ENCODE peak calls at places on chromosomes 12 and 14, in seven cellular contexts. Y is ovary, N is A549, F is suprapubic skin, M is stomach, G is SK-N-SH, U is K562. T is an unnamed sample.

GRCh38 chr14:92747701-92748258 is 647 bp downstream of the LGMN start:
- DNase-seq in Y (no peak), N (no peak), F (no peak), M (no peak), G (peak), U (no peak), T (no peak)

GRCh38 chr14:36508418-36509051 is 11.5 kb downstream of the NKX2-1 start:
- DNase-seq in Y (no peak), N (no peak), F (no peak), M (no peak), G (peak), U (no peak), T (no peak)

GRCh38 chr12:34233618-34234017 is 211.3 kb downstream of the ALG10 start:
- DNase-seq in Y (no peak), N (no peak), F (no peak), M (no peak), G (no peak), U (no peak), T (no peak)

GRCh38 chr12:15322164-15323054 is at the start of gene PTPRO:
- DNase-seq in Y (no peak), N (no peak), F (no peak), M (no peak), G (peak), U (no peak), T (no peak)

GRCh38 chr12:2023365-2023764 is 19.1 kb upstream of the DCP1B start:
- DNase-seq in Y (no peak), N (no peak), F (no peak), M (no peak), G (no peak), U (no peak), T (no peak)

GRCh38 chr12:66242261-66242760 is 53.3 kb downstream of the IRAK3 start:
- DNase-seq in Y (no peak), N (no peak), F (no peak), M (no peak), G (no peak), U (no peak), T (no peak)

GRCh38 chr14:95346266-95346665 is 26.6 kb upstream of the CLMN start:
- DNase-seq in Y (no peak), N (no peak), F (peak), M (no peak), G (no peak), U (no peak), T (no peak)

GRCh38 chr12:45973526-45973925 is 16.8 kb downstream of the SCAF11 start:
- DNase-seq in Y (no peak), N (no peak), F (no peak), M (no peak), G (no peak), U (no peak), T (no peak)

GRCh38 chr14:76688373-76688671 is 72.9 kb upstream of the VASH1 start:
- DNase-seq in Y (no peak), N (no peak), F (no peak), M (no peak), G (no peak), U (no peak), T (no peak)

GRCh38 chr14:59564356-59564755 is 12.3 kb downstream of the CCDC175 start:
- DNase-seq in Y (no peak), N (no peak), F (no peak), M (no peak), G (no peak), U (no peak), T (no peak)

GRCh38 chr14:76309572-76310551 is 66.1 kb upstream of the ESRRB start:
- DNase-seq in Y (no peak), N (no peak), F (peak), M (no peak), G (no peak), U (no peak), T (no peak)

GRCh38 chr14:103562135-103562384 is 397 bp downstream of the BAG5 start:
- DNase-seq in Y (no peak), N (no peak), F (no peak), M (no peak), G (no peak), U (no peak), T (no peak)

GRCh38 chr12:15278816-15279658 is 43.3 kb upstream of the PTPRO start:
- DNase-seq in Y (peak), N (no peak), F (peak), M (peak), G (peak), U (no peak), T (no peak)

GRCh38 chr12:30599631-30600030 is 96.0 kb downstream of the IPO8 start:
- DNase-seq in Y (no peak), N (no peak), F (no peak), M (no peak), G (no peak), U (no peak), T (no peak)

GRCh38 chr12:6461401-6462233 is 8.9 kb downstream of the VAMP1 start:
- DNase-seq in Y (no peak), N (no peak), F (no peak), M (peak), G (no peak), U (no peak), T (no peak)
- TF ChIP-seq EP300 in Y (no peak), N (no peak), F (no peak), M (no peak), G (no peak), U (no peak), T (no peak)

GRCh38 chr12:24780969-24781368 is 167.9 kb downstream of the BCAT1 start:
- DNase-seq in Y (no peak), N (no peak), F (no peak), M (no peak), G (peak), U (no peak), T (no peak)
- TF ChIP-seq CTCF in Y (no peak), N (peak), F (no peak), M (no peak), G (peak), U (peak), T (no peak)

GRCh38 chr12:88763536-88764100 is 183.3 kb upstream of the KITLG start:
- DNase-seq in Y (no peak), N (no peak), F (no peak), M (no peak), G (no peak), U (no peak), T (no peak)
- TF ChIP-seq EP300 in Y (no peak), N (no peak), F (no peak), M (no peak), G (no peak), U (no peak), T (no peak)

GRCh38 chr14:74084277-74085046 is at the start of the genes ALDH6A1 and LIN52:
- DNase-seq in Y (peak), N (peak), F (peak), M (peak), G (peak), U (peak), T (peak)

GRCh38 chr14:74083161-74083560 is 1.1 kb downstream of the ALDH6A1 start:
- DNase-seq in Y (no peak), N (no peak), F (no peak), M (no peak), G (no peak), U (no peak), T (no peak)

GRCh38 chr14:74083784-74084276 is 423 bp downstream of the ALDH6A1 start:
- DNase-seq in Y (no peak), N (no peak), F (no peak), M (no peak), G (no peak), U (peak), T (peak)

GRCh38 chr14:74085047-74085637 is 386 bp downstream of the LIN52 start:
- DNase-seq in Y (no peak), N (peak), F (no peak), M (no peak), G (peak), U (peak), T (no peak)

GRCh38 chr14:74085828-74086227 is 1.1 kb downstream of the LIN52 start:
- DNase-seq in Y (no peak), N (no peak), F (no peak), M (no peak), G (no peak), U (no peak), T (no peak)
- TF ChIP-seq CTCF in Y (no peak), N (no peak), F (no peak), M (no peak), G (no peak), U (no peak), T (no peak)

DNA sequence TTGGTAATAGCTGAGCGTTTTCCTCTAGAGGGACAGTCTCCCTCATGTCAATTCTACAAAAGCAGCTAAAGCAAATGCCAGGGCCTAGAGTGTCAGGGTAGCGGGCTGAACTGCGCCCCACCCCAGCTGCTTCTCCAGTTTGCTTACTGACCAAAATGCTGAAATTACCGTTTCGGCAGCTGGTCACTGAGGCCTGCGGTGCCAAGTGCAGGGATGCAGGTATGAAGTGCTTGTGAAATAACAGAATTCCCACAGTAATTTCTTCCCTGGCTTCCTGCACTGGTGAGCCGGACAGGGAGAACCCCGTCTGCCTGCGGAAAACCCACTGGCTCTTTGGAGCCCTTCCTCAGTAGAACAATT is 19.1 kb downstream of the PSMC1 start:
- DNase-seq in Y (no peak), N (no peak), F (no peak), M (no peak), G (no peak), U (no peak), T (no peak)
- TF ChIP-seq EP300 in Y (no peak), N (no peak), F (no peak), M (no peak), G (no peak), U (no peak), T (no peak)

DNA sequence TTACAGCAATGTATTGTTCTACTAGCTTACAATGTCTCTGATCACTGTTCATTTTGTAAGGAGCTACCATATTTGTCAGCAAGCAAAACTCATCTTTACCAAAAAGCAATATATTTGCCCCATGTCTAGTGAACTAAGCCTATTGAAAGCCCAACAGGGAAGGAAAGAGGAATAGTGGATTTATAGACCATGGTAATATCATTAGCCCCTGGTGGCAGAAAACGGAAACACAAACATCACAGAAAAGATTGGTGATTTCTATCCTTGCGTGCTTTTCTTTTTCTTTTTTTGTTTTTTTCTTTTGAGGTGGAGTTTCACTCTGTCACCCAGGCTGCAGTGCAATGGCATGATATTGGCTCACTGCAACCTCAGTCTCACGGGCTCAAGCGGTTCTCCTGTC is 1562.4 kb upstream of the TMEM132C start:
- DNase-seq in Y (no peak), N (no peak), F (no peak), M (no peak), G (no peak), U (no peak), T (no peak)
- TF ChIP-seq CTCF in Y (no peak), N (no peak), F (no peak), M (no peak), G (peak), U (peak), T (no peak)

DNA sequence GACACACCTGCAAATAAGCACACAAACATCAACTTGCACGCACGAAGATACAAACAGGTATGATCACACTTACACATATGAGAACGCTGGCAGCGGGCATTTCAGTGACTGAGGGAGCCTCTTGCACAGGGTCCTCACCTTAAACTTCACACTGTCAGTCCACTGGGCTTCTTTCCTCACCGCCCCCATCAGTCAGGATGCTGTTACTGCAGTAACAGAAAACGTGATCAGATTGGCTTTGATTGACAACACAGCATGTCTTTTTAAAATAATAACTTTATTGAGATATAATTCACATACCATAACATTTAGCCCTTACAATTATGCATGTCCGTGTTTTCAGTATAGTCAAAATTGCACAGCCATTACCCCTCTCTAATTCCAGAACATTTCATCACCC is 8.2 kb downstream of the CCDC197 start:
- DNase-seq in Y (no peak), N (no peak), F (no peak), M (no peak), G (peak), U (peak), T (no peak)
- TF ChIP-seq EP300 in Y (no peak), N (no peak), F (no peak), M (no peak), G (no peak), U (no peak), T (no peak)

DNA sequence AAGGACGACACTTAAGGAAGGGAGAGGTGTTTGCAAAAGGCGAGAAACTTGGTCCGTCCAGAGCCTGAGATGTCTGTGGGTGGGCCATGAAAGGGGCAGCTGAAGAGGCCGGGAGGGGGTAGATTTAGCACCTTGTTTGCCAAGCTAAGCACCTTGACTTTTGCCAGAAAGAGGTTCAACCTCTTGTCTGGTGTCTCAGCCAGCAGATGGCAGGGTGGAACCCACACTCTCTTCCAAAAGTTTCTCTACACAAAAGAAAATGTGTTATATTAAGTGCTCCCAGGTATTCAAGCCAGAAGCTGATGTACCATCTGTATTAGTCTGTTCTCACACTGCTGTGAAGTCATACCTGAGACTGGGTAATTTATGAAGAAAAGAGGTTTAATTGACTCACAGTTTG is 69.9 kb downstream of the SUDS3 start:
- DNase-seq in Y (no peak), N (no peak), F (no peak), M (no peak), G (no peak), U (no peak), T (no peak)
- TF ChIP-seq CTCF in Y (no peak), N (no peak), F (no peak), M (no peak), G (no peak), U (no peak), T (no peak)